ENCODE peak calls at places on chromosomes 1 and 21, in six cellular contexts. K is T-helper 2 cell, U is neuronal stem cell, N is ELR, Y is amniotic epithelial cell, B is AML-193. Q is an unnamed sample.

GRCh38 chr1:27961646-27962221 is 2.0 kb downstream of the XKR8 start:
- DNase-seq in K (no peak), U (no peak), N (peak), Y (no peak), B (no peak), Q (no peak)

GRCh38 chr1:245516178-245516829 is 361.5 kb downstream of the KIF26B start:
- DNase-seq in K (no peak), U (no peak), N (peak), Y (no peak), B (no peak), Q (no peak)

GRCh38 chr1:147837129-147837776 is 65.3 kb upstream of the GJA8 start:
- DNase-seq in K (no peak), U (no peak), N (no peak), Y (no peak), B (no peak), Q (no peak)

GRCh38 chr1:41526956-41527561 is 42.6 kb upstream of the EDN2 start:
- DNase-seq in K (no peak), U (no peak), N (no peak), Y (no peak), B (no peak), Q (no peak)

GRCh38 chr21:45816794-45817193 is 164.8 kb upstream of the COL6A1 start:
- DNase-seq in K (no peak), U (no peak), N (no peak), Y (no peak), B (no peak), Q (no peak)

GRCh38 chr1:31811605-31812004 is 4.2 kb downstream of the SPOCD1 start:
- DNase-seq in K (no peak), U (peak), N (peak), Y (peak), B (no peak), Q (no peak)

GRCh38 chr21:42964561-42965560 is 9.5 kb upstream of the PKNOX1 start:
- DNase-seq in K (no peak), U (no peak), N (no peak), Y (no peak), B (no peak), Q (no peak)

GRCh38 chr1:78304766-78305165 is 186.0 kb upstream of the PTGFR start:
- DNase-seq in K (no peak), U (no peak), N (no peak), Y (no peak), B (no peak), Q (no peak)

GRCh38 chr1:74733616-74734484 is 898 bp downstream of the TYW3 start:
- DNase-seq in K (no peak), U (peak), N (peak), Y (peak), B (peak), Q (peak)

GRCh38 chr1:173208146-173208545 is 1.0 kb upstream of the TNFSF4 start:
- DNase-seq in K (no peak), U (no peak), N (peak), Y (no peak), B (no peak), Q (no peak)

GRCh38 chr21:35924714-35925301 is 135.5 kb downstream of the SETD4 start:
- DNase-seq in K (no peak), U (no peak), N (peak), Y (peak), B (no peak), Q (no peak)

GRCh38 chr1:71303617-71304041 is 222.8 kb upstream of the ZRANB2 start:
- DNase-seq in K (no peak), U (no peak), N (no peak), Y (peak), B (no peak), Q (no peak)

GRCh38 chr21:15224346-15225086 is 159.7 kb upstream of the NRIP1 start:
- DNase-seq in K (no peak), U (no peak), N (peak), Y (peak), B (no peak), Q (no peak)

GRCh38 chr1:46519209-46519608 is 29.6 kb downstream of the DMBX1 start:
- DNase-seq in K (no peak), U (no peak), N (peak), Y (no peak), B (no peak), Q (no peak)

GRCh38 chr1:208211901-208212843 is 32.0 kb downstream of the PLXNA2 start:
- DNase-seq in K (no peak), U (no peak), N (peak), Y (no peak), B (no peak), Q (peak)

GRCh38 chr1:47986741-47987140 is 10.4 kb downstream of the TRABD2B start:
- DNase-seq in K (no peak), U (no peak), N (no peak), Y (peak), B (no peak), Q (no peak)

GRCh38 chr1:77498918-77499317 is 183.5 kb downstream of the ZZZ3 start:
- DNase-seq in K (no peak), U (no peak), N (no peak), Y (no peak), B (no peak), Q (no peak)

GRCh38 chr1:58618303-58618702 is 41.3 kb upstream of the TACSTD2 start:
- DNase-seq in K (no peak), U (no peak), N (peak), Y (peak), B (peak), Q (peak)

GRCh38 chr1:18703041-18703621 is 72.5 kb downstream of the PAX7 start:
- DNase-seq in K (no peak), U (no peak), N (no peak), Y (no peak), B (no peak), Q (no peak)

GRCh38 chr1:20426923-20427322 is 59.1 kb downstream of the CAMK2N1 start:
- DNase-seq in K (no peak), U (no peak), N (peak), Y (peak), B (no peak), Q (no peak)

GRCh38 chr21:36250423-36251075 is 69.4 kb upstream of the MORC3 start:
- DNase-seq in K (no peak), U (no peak), N (no peak), Y (no peak), B (no peak), Q (no peak)

GRCh38 chr1:214604543-214604942 is 1.5 kb downstream of the CENPF start:
- DNase-seq in K (no peak), U (no peak), N (peak), Y (no peak), B (no peak), Q (no peak)

GRCh38 chr1:170590921-170591705 is 59.1 kb downstream of the GORAB start:
- DNase-seq in K (no peak), U (no peak), N (no peak), Y (no peak), B (no peak), Q (no peak)

GRCh38 chr1:196567238-196567637 is 41.0 kb downstream of the KCNT2 start:
- DNase-seq in K (no peak), U (no peak), N (no peak), Y (no peak), B (no peak), Q (no peak)

GRCh38 chr1:171817511-171818265 is 23.6 kb upstream of the DNM3 start:
- DNase-seq in K (no peak), U (no peak), N (peak), Y (peak), B (no peak), Q (no peak)

GRCh38 chr1:94068096-94068830 is 52.7 kb downstream of the ABCA4 start:
- DNase-seq in K (no peak), U (no peak), N (peak), Y (no peak), B (no peak), Q (no peak)

GRCh38 chr21:43362306-43362927 is 64.5 kb downstream of the SIK1 start:
- DNase-seq in K (peak), U (no peak), N (peak), Y (peak), B (no peak), Q (peak)

GRCh38 chr1:110554871-110555801 is 36.2 kb upstream of the KCNA10 start:
- DNase-seq in K (peak), U (peak), N (peak), Y (peak), B (no peak), Q (no peak)

GRCh38 chr1:4939266-4939665 is 284.9 kb downstream of the AJAP1 start:
- DNase-seq in K (no peak), U (no peak), N (peak), Y (peak), B (no peak), Q (no peak)

GRCh38 chr21:32325706-32326105 is 27.1 kb downstream of the MRAP start:
- DNase-seq in K (no peak), U (no peak), N (no peak), Y (no peak), B (no peak), Q (no peak)

GRCh38 chr1:82486969-82487368 is 686.2 kb downstream of the ADGRL2 start:
- DNase-seq in K (no peak), U (no peak), N (no peak), Y (no peak), B (no peak), Q (no peak)

GRCh38 chr1:200911361-200911760 is 16.7 kb downstream of the INAVA start:
- DNase-seq in K (no peak), U (no peak), N (no peak), Y (no peak), B (no peak), Q (no peak)

GRCh38 chr1:235953801-235954200 is 87.1 kb upstream of the LYST start:
- DNase-seq in K (no peak), U (no peak), N (peak), Y (peak), B (no peak), Q (no peak)

GRCh38 chr1:204513117-204513716 is 3.0 kb upstream of the MDM4 start:
- DNase-seq in K (no peak), U (no peak), N (no peak), Y (no peak), B (peak), Q (peak)